ENCODE peak calls at places on chromosomes 5 and 9, in six cellular contexts. One of them, this sample, is unnamed.

GRCh38 chr5:353599-354580 is 32.4 kb downstream of the AHRR start:
- DNase-seq in AG09309: no peak
- DNase-seq in kidney tubule cell: no peak
- DNase-seq in A673: no peak
- DNase-seq in NB4: no peak
- DNase-seq in stimulated activated CD8-positive, alpha-beta memory T cell treated with anti-CD3 and anti-CD28 coated beads, Interleukin-4, amount 100 ng/mL, for 24 hours: no peak
- DNase-seq in this sample: no peak

GRCh38 chr5:168066536-168067208 is 224.8 kb upstream of the WWC1 start:
- DNase-seq in kidney tubule cell: peak; percentile 77
- DNase-seq in stimulated activated CD8-positive, alpha-beta memory T cell treated with anti-CD3 and anti-CD28 coated beads, Interleukin-4, amount 100 ng/mL, for 24 hours: no peak
- DNase-seq in NB4: no peak
- DNase-seq in AG09309: no peak
- DNase-seq in A673: no peak
- DNase-seq in this sample: no peak

GRCh38 chr5:61919920-61920319 is 386.1 kb upstream of the KIF2A start:
- DNase-seq in NB4: no peak
- DNase-seq in stimulated activated CD8-positive, alpha-beta memory T cell treated with anti-CD3 and anti-CD28 coated beads, Interleukin-4, amount 100 ng/mL, for 24 hours: no peak
- DNase-seq in kidney tubule cell: peak; percentile 23
- DNase-seq in AG09309: no peak
- DNase-seq in A673: no peak
- DNase-seq in this sample: no peak

GRCh38 chr5:73985145-73985544 is 359.1 kb downstream of the ARHGEF28 start:
- DNase-seq in A673: peak; percentile 13
- DNase-seq in kidney tubule cell: peak; percentile 53
- DNase-seq in AG09309: no peak
- DNase-seq in NB4: peak; percentile 18
- DNase-seq in stimulated activated CD8-positive, alpha-beta memory T cell treated with anti-CD3 and anti-CD28 coated beads, Interleukin-4, amount 100 ng/mL, for 24 hours: no peak
- DNase-seq in this sample: no peak

GRCh38 chr5:58993461-58993860 is 410.6 kb downstream of the RAB3C start:
- DNase-seq in NB4: no peak
- DNase-seq in AG09309: no peak
- DNase-seq in A673: no peak
- DNase-seq in kidney tubule cell: no peak
- DNase-seq in stimulated activated CD8-positive, alpha-beta memory T cell treated with anti-CD3 and anti-CD28 coated beads, Interleukin-4, amount 100 ng/mL, for 24 hours: no peak
- DNase-seq in this sample: no peak

GRCh38 chr5:93585753-93586385 is 2.8 kb downstream of the NR2F1 start:
- DNase-seq in stimulated activated CD8-positive, alpha-beta memory T cell treated with anti-CD3 and anti-CD28 coated beads, Interleukin-4, amount 100 ng/mL, for 24 hours: no peak
- DNase-seq in kidney tubule cell: peak; percentile 10
- DNase-seq in AG09309: no peak
- DNase-seq in NB4: no peak
- DNase-seq in A673: no peak
- DNase-seq in this sample: no peak

GRCh38 chr9:98007251-98007928 is 24.2 kb downstream of the ANP32B start:
- DNase-seq in NB4: peak; percentile 54
- DNase-seq in stimulated activated CD8-positive, alpha-beta memory T cell treated with anti-CD3 and anti-CD28 coated beads, Interleukin-4, amount 100 ng/mL, for 24 hours: no peak
- DNase-seq in kidney tubule cell: peak; percentile 69
- DNase-seq in A673: no peak
- DNase-seq in AG09309: no peak
- DNase-seq in this sample: no peak

GRCh38 chr5:34496258-34496657 is 159.9 kb upstream of the RAI14 start:
- DNase-seq in AG09309: no peak
- DNase-seq in stimulated activated CD8-positive, alpha-beta memory T cell treated with anti-CD3 and anti-CD28 coated beads, Interleukin-4, amount 100 ng/mL, for 24 hours: no peak
- DNase-seq in kidney tubule cell: no peak
- DNase-seq in NB4: no peak
- DNase-seq in A673: no peak
- DNase-seq in this sample: no peak

GRCh38 chr5:59793000-59793399 is 100.5 kb downstream of the PDE4D start:
- DNase-seq in kidney tubule cell: peak; percentile 94
- DNase-seq in A673: no peak
- DNase-seq in NB4: peak; percentile 16
- DNase-seq in stimulated activated CD8-positive, alpha-beta memory T cell treated with anti-CD3 and anti-CD28 coated beads, Interleukin-4, amount 100 ng/mL, for 24 hours: no peak
- DNase-seq in AG09309: peak; percentile 71
- DNase-seq in this sample: peak; percentile 46

GRCh38 chr5:123460296-123460729 is 37.1 kb upstream of the CEP120 start:
- DNase-seq in AG09309: no peak
- DNase-seq in A673: peak; percentile 18
- DNase-seq in NB4: no peak
- DNase-seq in kidney tubule cell: peak; percentile 86
- DNase-seq in stimulated activated CD8-positive, alpha-beta memory T cell treated with anti-CD3 and anti-CD28 coated beads, Interleukin-4, amount 100 ng/mL, for 24 hours: no peak
- DNase-seq in this sample: peak; percentile 12

GRCh38 chr5:52993367-52993766 is 4.2 kb downstream of the ITGA2 start:
- DNase-seq in AG09309: no peak
- DNase-seq in kidney tubule cell: no peak
- DNase-seq in A673: no peak
- DNase-seq in stimulated activated CD8-positive, alpha-beta memory T cell treated with anti-CD3 and anti-CD28 coated beads, Interleukin-4, amount 100 ng/mL, for 24 hours: no peak
- DNase-seq in NB4: no peak
- DNase-seq in this sample: no peak

GRCh38 chr5:65902104-65902503 is 24.3 kb upstream of the ERBIN start:
- DNase-seq in stimulated activated CD8-positive, alpha-beta memory T cell treated with anti-CD3 and anti-CD28 coated beads, Interleukin-4, amount 100 ng/mL, for 24 hours: no peak
- DNase-seq in NB4: no peak
- DNase-seq in AG09309: no peak
- DNase-seq in kidney tubule cell: no peak
- DNase-seq in A673: no peak
- DNase-seq in this sample: no peak

GRCh38 chr9:92735907-92736600 is 28.6 kb downstream of the BICD2 start:
- DNase-seq in AG09309: no peak
- DNase-seq in NB4: no peak
- DNase-seq in A673: no peak
- DNase-seq in kidney tubule cell: peak; percentile 16
- DNase-seq in stimulated activated CD8-positive, alpha-beta memory T cell treated with anti-CD3 and anti-CD28 coated beads, Interleukin-4, amount 100 ng/mL, for 24 hours: no peak
- DNase-seq in this sample: no peak

GRCh38 chr5:176180339-176180738 is 57.9 kb upstream of the SIMC1 start:
- DNase-seq in AG09309: no peak
- DNase-seq in A673: no peak
- DNase-seq in stimulated activated CD8-positive, alpha-beta memory T cell treated with anti-CD3 and anti-CD28 coated beads, Interleukin-4, amount 100 ng/mL, for 24 hours: no peak
- DNase-seq in kidney tubule cell: peak; percentile 39
- DNase-seq in NB4: no peak
- DNase-seq in this sample: no peak

GRCh38 chr9:129604766-129605163 is 16.1 kb downstream of the C9orf50 start:
- DNase-seq in NB4: no peak
- DNase-seq in stimulated activated CD8-positive, alpha-beta memory T cell treated with anti-CD3 and anti-CD28 coated beads, Interleukin-4, amount 100 ng/mL, for 24 hours: no peak
- DNase-seq in kidney tubule cell: no peak
- DNase-seq in A673: no peak
- DNase-seq in AG09309: no peak
- DNase-seq in this sample: no peak

GRCh38 chr5:179870403-179870903 is 11.8 kb upstream of the MRNIP start:
- DNase-seq in kidney tubule cell: peak; percentile 37
- DNase-seq in AG09309: no peak
- DNase-seq in NB4: no peak
- DNase-seq in stimulated activated CD8-positive, alpha-beta memory T cell treated with anti-CD3 and anti-CD28 coated beads, Interleukin-4, amount 100 ng/mL, for 24 hours: no peak
- DNase-seq in A673: peak; percentile 41
- DNase-seq in this sample: no peak

GRCh38 chr5:65394078-65394477 is 87.6 kb downstream of the ADAMTS6 start:
- DNase-seq in stimulated activated CD8-positive, alpha-beta memory T cell treated with anti-CD3 and anti-CD28 coated beads, Interleukin-4, amount 100 ng/mL, for 24 hours: no peak
- DNase-seq in NB4: no peak
- DNase-seq in kidney tubule cell: peak; percentile 63
- DNase-seq in AG09309: peak; percentile 99
- DNase-seq in A673: no peak
- DNase-seq in this sample: no peak

GRCh38 chr5:135024956-135025729 is 8.9 kb downstream of the PITX1 start:
- DNase-seq in kidney tubule cell: peak; percentile 72
- DNase-seq in stimulated activated CD8-positive, alpha-beta memory T cell treated with anti-CD3 and anti-CD28 coated beads, Interleukin-4, amount 100 ng/mL, for 24 hours: no peak
- DNase-seq in AG09309: no peak
- DNase-seq in NB4: no peak
- DNase-seq in A673: no peak
- DNase-seq in this sample: peak; percentile 87

GRCh38 chr5:37662789-37663475 is 176.9 kb downstream of the GDNF start:
- DNase-seq in kidney tubule cell: no peak
- DNase-seq in AG09309: no peak
- DNase-seq in NB4: no peak
- DNase-seq in stimulated activated CD8-positive, alpha-beta memory T cell treated with anti-CD3 and anti-CD28 coated beads, Interleukin-4, amount 100 ng/mL, for 24 hours: no peak
- DNase-seq in A673: peak; percentile 44
- DNase-seq in this sample: no peak

GRCh38 chr5:27315541-27316282 is 277.3 kb upstream of the CDH9 start:
- DNase-seq in kidney tubule cell: peak; percentile 4
- DNase-seq in NB4: no peak
- DNase-seq in A673: no peak
- DNase-seq in AG09309: peak; percentile 31
- DNase-seq in stimulated activated CD8-positive, alpha-beta memory T cell treated with anti-CD3 and anti-CD28 coated beads, Interleukin-4, amount 100 ng/mL, for 24 hours: no peak
- DNase-seq in this sample: peak; percentile 12

GRCh38 chr5:177469750-177470525 is 3.5 kb downstream of the DBN1 start:
- DNase-seq in kidney tubule cell: no peak
- DNase-seq in stimulated activated CD8-positive, alpha-beta memory T cell treated with anti-CD3 and anti-CD28 coated beads, Interleukin-4, amount 100 ng/mL, for 24 hours: no peak
- DNase-seq in AG09309: no peak
- DNase-seq in NB4: no peak
- DNase-seq in A673: no peak
- DNase-seq in this sample: no peak

GRCh38 chr5:91503321-91503720 is 120.2 kb upstream of the ARRDC3 start:
- DNase-seq in NB4: no peak
- DNase-seq in stimulated activated CD8-positive, alpha-beta memory T cell treated with anti-CD3 and anti-CD28 coated beads, Interleukin-4, amount 100 ng/mL, for 24 hours: no peak
- DNase-seq in AG09309: no peak
- DNase-seq in A673: no peak
- DNase-seq in kidney tubule cell: no peak
- DNase-seq in this sample: no peak

GRCh38 chr5:170651902-170652301 is 131.6 kb upstream of the GABRP start:
- DNase-seq in AG09309: no peak
- DNase-seq in kidney tubule cell: peak; percentile 17
- DNase-seq in A673: no peak
- DNase-seq in NB4: no peak
- DNase-seq in stimulated activated CD8-positive, alpha-beta memory T cell treated with anti-CD3 and anti-CD28 coated beads, Interleukin-4, amount 100 ng/mL, for 24 hours: no peak
- DNase-seq in this sample: no peak